ENCODE peak calls at places on chromosomes 3 and 15, in four cellular contexts. One of them, this sample, is unnamed.

GRCh38 chr15:41836072-41836471 is 2.6 kb upstream of the PLA2G4B start:
- DNase-seq in HepG2: no peak
- DNase-seq in GM12878: no peak
- DNase-seq in K562: no peak
- DNase-seq in this sample: no peak

GRCh38 chr15:33022629-33023028 is 171.9 kb downstream of the FMN1 start:
- DNase-seq in GM12878: no peak
- DNase-seq in HepG2: no peak
- DNase-seq in K562: no peak
- DNase-seq in this sample: peak

GRCh38 chr3:27271890-27272289 is 97.3 kb downstream of the NEK10 start:
- DNase-seq in GM12878: no peak
- DNase-seq in HepG2: no peak
- DNase-seq in K562: no peak
- DNase-seq in this sample: no peak

GRCh38 chr3:176174060-176174459 is 1023.2 kb downstream of the TBL1XR1 start:
- DNase-seq in HepG2: no peak
- DNase-seq in GM12878: no peak
- DNase-seq in K562: no peak
- DNase-seq in this sample: no peak

GRCh38 chr15:99103279-99103678 is 1.6 kb upstream of the SYNM start:
- DNase-seq in GM12878: no peak
- DNase-seq in K562: no peak
- DNase-seq in HepG2: no peak
- DNase-seq in this sample: no peak

GRCh38 chr3:50617911-50618481 is 1.0 kb downstream of the MAPKAPK3 start:
- DNase-seq in HepG2: no peak
- DNase-seq in GM12878: no peak
- DNase-seq in K562: no peak
- DNase-seq in this sample: no peak

GRCh38 chr3:160403028-160403545 is 3.6 kb downstream of the SMC4 start:
- DNase-seq in K562: no peak
- DNase-seq in GM12878: no peak
- DNase-seq in HepG2: no peak
- DNase-seq in this sample: no peak

GRCh38 chr3:122533931-122534334 is 19.2 kb upstream of the KPNA1 start:
- DNase-seq in GM12878: peak
- DNase-seq in K562: peak
- DNase-seq in HepG2: no peak
- DNase-seq in this sample: no peak

GRCh38 chr3:166367947-166368533 is 530.8 kb upstream of the BCHE start:
- DNase-seq in HepG2: no peak
- DNase-seq in K562: no peak
- DNase-seq in GM12878: no peak
- DNase-seq in this sample: no peak

GRCh38 chr3:55669133-55669532 is 182.0 kb upstream of the WNT5A start:
- DNase-seq in GM12878: no peak
- DNase-seq in HepG2: no peak
- DNase-seq in K562: no peak
- DNase-seq in this sample: no peak

GRCh38 chr3:55615694-55616310 is 128.7 kb upstream of the WNT5A start:
- DNase-seq in K562: no peak
- DNase-seq in GM12878: no peak
- DNase-seq in HepG2: no peak
- DNase-seq in this sample: peak

GRCh38 chr15:51186846-51187340 is 92.2 kb upstream of the TNFAIP8L3 start:
- DNase-seq in GM12878: no peak
- DNase-seq in K562: no peak
- DNase-seq in HepG2: no peak
- DNase-seq in this sample: no peak

GRCh38 chr15:100596792-100597191 is 5.2 kb downstream of the LINS1 start:
- DNase-seq in K562: peak
- DNase-seq in GM12878: peak
- DNase-seq in HepG2: no peak
- DNase-seq in this sample: no peak

GRCh38 chr3:157175678-157176077 is 15.7 kb upstream of the CCNL1 start:
- DNase-seq in K562: peak
- DNase-seq in HepG2: no peak
- DNase-seq in GM12878: no peak
- DNase-seq in this sample: peak

GRCh38 chr15:82091636-82092140 is 45.9 kb upstream of the MEX3B start:
- DNase-seq in HepG2: no peak
- DNase-seq in K562: no peak
- DNase-seq in GM12878: no peak
- DNase-seq in this sample: no peak

GRCh38 chr3:57257678-57258077 is 30.1 kb downstream of the APPL1 start:
- DNase-seq in K562: no peak
- DNase-seq in HepG2: no peak
- DNase-seq in GM12878: no peak
- DNase-seq in this sample: no peak

GRCh38 chr3:129688310-129688895 is 81.9 kb upstream of the PLXND1 start:
- DNase-seq in HepG2: peak
- DNase-seq in K562: no peak
- DNase-seq in GM12878: no peak
- DNase-seq in this sample: no peak

GRCh38 chr3:17258823-17259436 is 374.2 kb downstream of the PLCL2 start:
- DNase-seq in HepG2: peak
- DNase-seq in GM12878: no peak
- DNase-seq in K562: peak
- DNase-seq in this sample: peak

GRCh38 chr3:56801597-56802410 is at the start of gene ARHGEF3:
- DNase-seq in GM12878: no peak
- DNase-seq in K562: peak
- DNase-seq in HepG2: peak
- DNase-seq in this sample: peak

GRCh38 chr3:141386611-141387110 is 18.4 kb downstream of the ZBTB38 start:
- DNase-seq in HepG2: no peak
- DNase-seq in K562: no peak
- DNase-seq in GM12878: no peak
- DNase-seq in this sample: peak

GRCh38 chr15:47813985-47814384 is 96.7 kb downstream of the SEMA6D start:
- DNase-seq in HepG2: no peak
- DNase-seq in GM12878: peak
- DNase-seq in K562: no peak
- DNase-seq in this sample: no peak

GRCh38 chr3:33746412-33747116 is 28.5 kb upstream of the CLASP2 start:
- DNase-seq in HepG2: no peak
- DNase-seq in GM12878: no peak
- DNase-seq in K562: no peak
- DNase-seq in this sample: no peak

GRCh38 chr15:92832992-92833438 is 67.1 kb upstream of the CHD2 start:
- DNase-seq in K562: no peak
- DNase-seq in GM12878: no peak
- DNase-seq in HepG2: no peak
- DNase-seq in this sample: no peak

DNA sequence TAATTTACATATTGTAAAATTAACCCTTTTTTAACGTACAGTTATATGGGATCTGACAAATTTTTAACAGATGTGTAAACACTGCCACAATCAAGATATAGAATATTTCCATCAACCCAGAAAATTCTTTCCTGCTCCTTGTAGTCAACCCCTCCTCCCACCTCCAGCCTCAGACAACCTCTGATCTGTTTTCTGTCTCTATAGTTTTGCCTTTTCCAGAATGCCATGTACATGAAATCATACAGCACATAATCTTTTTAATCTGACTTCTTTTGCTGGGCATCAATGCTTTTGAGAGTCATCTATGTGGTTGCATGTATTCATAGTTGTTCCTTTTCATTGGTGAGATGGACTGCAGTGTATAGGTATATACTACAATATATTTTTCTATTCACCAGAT is 153.0 kb downstream of the SMAD6 start:
- DNase-seq in K562: no peak
- DNase-seq in HepG2: no peak
- DNase-seq in GM12878: no peak
- DNase-seq in this sample: no peak
- TF ChIP-seq TARDBP in K562: no peak
- TF ChIP-seq TARDBP in HepG2: no peak
- TF ChIP-seq TARDBP in GM12878: no peak
- TF ChIP-seq TARDBP in this sample: no peak

GRCh38 chr15:44298878-44299277 is 10.4 kb downstream of the GOLM2 start:
- DNase-seq in HepG2: peak
- DNase-seq in K562: peak
- DNase-seq in GM12878: no peak
- DNase-seq in this sample: no peak
- TF ChIP-seq FOXK2 in HepG2: no peak
- TF ChIP-seq FOXK2 in K562: no peak
- TF ChIP-seq FOXK2 in GM12878: no peak
- TF ChIP-seq FOXK2 in this sample: no peak

DNA sequence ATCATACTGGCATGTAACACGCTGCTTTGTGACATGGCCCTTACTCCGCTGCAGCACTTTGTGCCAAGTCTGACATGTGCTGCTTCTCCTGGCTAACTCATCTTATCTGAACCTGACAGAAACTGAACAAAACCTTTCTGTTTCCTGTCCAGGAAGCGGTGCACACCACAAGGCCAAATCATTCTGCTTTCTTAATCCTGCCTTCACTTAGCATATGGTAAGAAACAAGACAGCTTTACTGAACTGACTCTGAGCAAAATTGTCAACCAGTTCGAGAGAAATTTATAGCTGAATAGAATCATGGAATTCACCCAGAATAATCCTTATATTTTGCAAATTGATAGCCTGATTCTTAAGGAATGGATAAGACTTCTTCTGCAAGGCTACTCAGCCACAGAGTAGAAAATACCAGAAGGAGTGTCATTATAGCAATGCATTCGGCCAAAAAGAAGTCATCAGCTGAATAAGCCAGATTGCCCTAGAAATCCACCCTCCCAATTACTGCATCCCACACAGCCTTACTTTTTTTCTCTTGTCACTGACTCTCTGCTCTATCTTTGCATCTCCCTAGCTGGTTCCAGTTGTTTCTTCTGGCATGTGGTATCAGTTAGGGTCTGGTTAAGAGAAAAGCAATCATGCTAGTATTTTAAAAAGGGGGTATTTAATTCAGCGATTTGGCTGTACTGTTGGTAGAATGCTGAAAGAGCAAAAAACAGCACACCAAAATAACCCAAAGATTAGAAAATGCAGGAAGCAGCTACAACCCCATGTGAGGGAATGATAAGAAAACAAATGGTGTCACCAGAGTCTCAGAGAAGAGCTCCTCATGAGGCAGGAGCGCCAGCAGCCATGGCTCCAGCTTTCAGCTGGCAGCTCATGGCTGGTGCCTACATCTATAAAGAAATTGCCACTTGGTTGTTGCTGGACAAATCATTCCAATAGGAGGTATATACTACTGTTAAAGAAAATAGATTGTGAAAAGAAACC is 41.7 kb upstream of the STRIT1 start:
- DNase-seq in HepG2: no peak
- DNase-seq in GM12878: peak
- DNase-seq in K562: peak
- DNase-seq in this sample: no peak
- TF ChIP-seq FOXM1 in HepG2: no peak
- TF ChIP-seq FOXM1 in GM12878: no peak
- TF ChIP-seq FOXM1 in K562: peak
- TF ChIP-seq FOXM1 in this sample: no peak

GRCh38 chr15:31160297-31160696 is 58.8 kb upstream of the TRPM1 start:
- DNase-seq in K562: no peak
- DNase-seq in GM12878: no peak
- DNase-seq in HepG2: no peak
- DNase-seq in this sample: no peak
- TF ChIP-seq TARDBP in K562: no peak
- TF ChIP-seq TARDBP in GM12878: no peak
- TF ChIP-seq TARDBP in HepG2: no peak
- TF ChIP-seq TARDBP in this sample: no peak

GRCh38 chr3:190458040-190458439 is 8.3 kb upstream of the TMEM207 start:
- DNase-seq in K562: no peak
- DNase-seq in GM12878: no peak
- DNase-seq in HepG2: no peak
- DNase-seq in this sample: no peak
- TF ChIP-seq FOXK2 in K562: no peak
- TF ChIP-seq FOXK2 in GM12878: no peak
- TF ChIP-seq FOXK2 in HepG2: no peak
- TF ChIP-seq FOXK2 in this sample: no peak

GRCh38 chr3:39990532-39990931 is 181.1 kb downstream of the MYRIP start:
- DNase-seq in K562: peak
- DNase-seq in HepG2: peak
- DNase-seq in GM12878: peak
- DNase-seq in this sample: peak
- TF ChIP-seq FOXM1 in K562: no peak
- TF ChIP-seq FOXM1 in HepG2: no peak
- TF ChIP-seq FOXM1 in GM12878: no peak
- TF ChIP-seq FOXM1 in this sample: no peak

GRCh38 chr15:95021816-95022215 is 790.5 kb downstream of the MCTP2 start:
- DNase-seq in GM12878: no peak
- DNase-seq in K562: no peak
- DNase-seq in HepG2: no peak
- DNase-seq in this sample: no peak

GRCh38 chr15:95024388-95024787 is 793.0 kb downstream of the MCTP2 start:
- DNase-seq in K562: no peak
- DNase-seq in HepG2: no peak
- DNase-seq in GM12878: no peak
- DNase-seq in this sample: peak

GRCh38 chr15:95025924-95026728 is 794.8 kb downstream of the MCTP2 start:
- DNase-seq in GM12878: no peak
- DNase-seq in HepG2: no peak
- DNase-seq in K562: peak
- DNase-seq in this sample: peak
- TF ChIP-seq TARDBP in GM12878: no peak
- TF ChIP-seq TARDBP in HepG2: no peak
- TF ChIP-seq TARDBP in K562: no peak
- TF ChIP-seq TARDBP in this sample: no peak